ENCODE peak calls at places on chromosomes 2 and 18, in eight cellular contexts. L is hepatocyte; I is SJSA1; D is tibial artery; O is naive thymus-derived CD4-positive, alpha-beta T cell; Q is thyroid gland; N is A549; V is upper lobe of right lung. X is an unnamed sample.

GRCh38 chr2:159108178-159108893 is 139.9 kb downstream of the TANC1 start:
- DNase-seq in L (no peak), I (no peak), D (no peak), O (no peak), Q (no peak), N (no peak), V (no peak), X (no peak)

GRCh38 chr2:197137826-197138480 is 172.6 kb downstream of the ANKRD44 start:
- DNase-seq in L (no peak), I (no peak), D (no peak), O (no peak), Q (no peak), N (no peak), V (no peak), X (no peak)

GRCh38 chr18:3426074-3426473 is 23.9 kb upstream of the TGIF1 start:
- DNase-seq in L (no peak), I (no peak), D (no peak), O (no peak), Q (no peak), N (no peak), V (no peak), X (no peak)

GRCh38 chr2:72139471-72139870 is 8.2 kb downstream of the CYP26B1 start:
- DNase-seq in L (no peak), I (no peak), D (no peak), O (no peak), Q (peak; percentile 44), N (no peak), V (peak; percentile 56), X (no peak)

GRCh38 chr2:9554841-9555337 is 741 bp downstream of the ADAM17 start:
- DNase-seq in L (peak; percentile 83), I (no peak), D (peak; percentile 74), O (peak; percentile 33), Q (peak; percentile 57), N (no peak), V (no peak), X (peak; percentile 47)

GRCh38 chr18:42893991-42894390 is 221.5 kb downstream of the RIT2 start:
- DNase-seq in L (no peak), I (no peak), D (no peak), O (no peak), Q (no peak), N (no peak), V (no peak), X (peak; percentile 10)

GRCh38 chr2:88144271-88144670 is 16.4 kb upstream of the FABP1 start:
- DNase-seq in L (no peak), I (no peak), D (no peak), O (no peak), Q (no peak), N (no peak), V (no peak), X (no peak)

GRCh38 chr2:40173276-40173675 is 278.6 kb downstream of the SLC8A1 start:
- DNase-seq in L (no peak), I (no peak), D (no peak), O (no peak), Q (no peak), N (no peak), V (no peak), X (no peak)

GRCh38 chr2:67251741-67252140 is 145.4 kb upstream of the ETAA1 start:
- DNase-seq in L (no peak), I (no peak), D (no peak), O (no peak), Q (no peak), N (no peak), V (no peak), X (no peak)

GRCh38 chr2:143296089-143296488 is 166.9 kb downstream of the ARHGAP15 start:
- DNase-seq in L (no peak), I (no peak), D (no peak), O (no peak), Q (no peak), N (no peak), V (no peak), X (no peak)

GRCh38 chr2:98487806-98488189 is 43.1 kb downstream of the INPP4A start:
- DNase-seq in L (peak; percentile 28), I (no peak), D (no peak), O (peak; percentile 59), Q (peak; percentile 28), N (peak; percentile 59), V (no peak), X (peak; percentile 61)

GRCh38 chr2:216549926-216550690 is 51.5 kb downstream of the RPL37A start:
- DNase-seq in L (no peak), I (no peak), D (no peak), O (no peak), Q (no peak), N (no peak), V (no peak), X (no peak)

GRCh38 chr2:10863837-10864236 is 47.9 kb upstream of the KCNF1 start:
- DNase-seq in L (no peak), I (peak; percentile 24), D (no peak), O (no peak), Q (no peak), N (no peak), V (no peak), X (no peak)

GRCh38 chr2:196783431-196784094 is 15.9 kb downstream of the GTF3C3 start:
- DNase-seq in L (no peak), I (no peak), D (no peak), O (no peak), Q (no peak), N (no peak), V (no peak), X (no peak)

GRCh38 chr18:48929951-48930713 is 20.6 kb downstream of the SMAD7 start:
- DNase-seq in L (peak; percentile 90), I (peak; percentile 80), D (peak; percentile 59), O (no peak), Q (peak; percentile 7), N (peak; percentile 89), V (peak; percentile 79), X (no peak)

GRCh38 chr18:48930926-48931325 is 19.8 kb downstream of the SMAD7 start:
- DNase-seq in L (no peak), I (no peak), D (peak; percentile 14), O (no peak), Q (no peak), N (no peak), V (no peak), X (no peak)

GRCh38 chr18:48929212-48929612 is 21.6 kb downstream of the SMAD7 start:
- DNase-seq in L (no peak), I (peak; percentile 41), D (no peak), O (no peak), Q (no peak), N (no peak), V (peak; percentile 57), X (no peak)

GRCh38 chr18:48927286-48928080 is 23.3 kb downstream of the SMAD7 start:
- DNase-seq in L (no peak), I (no peak), D (no peak), O (no peak), Q (no peak), N (no peak), V (no peak), X (no peak)

GRCh38 chr18:48928787-48929186 is 22.0 kb downstream of the SMAD7 start:
- DNase-seq in L (peak; percentile 81), I (peak; percentile 63), D (peak; percentile 74), O (peak; percentile 64), Q (peak; percentile 89), N (no peak), V (peak; percentile 87), X (peak; percentile 88)
- H3K4me3 ChIP-seq in L (no peak overlapping the region), I (no peak overlapping the region), D (no peak overlapping the region), O (peak overlapping the region; percentile 12), Q (no peak overlapping the region), N (peak overlapping the region; percentile 14), V (peak overlapping the region; percentile 1), X (peak overlapping the region; percentile 32)

DNA sequence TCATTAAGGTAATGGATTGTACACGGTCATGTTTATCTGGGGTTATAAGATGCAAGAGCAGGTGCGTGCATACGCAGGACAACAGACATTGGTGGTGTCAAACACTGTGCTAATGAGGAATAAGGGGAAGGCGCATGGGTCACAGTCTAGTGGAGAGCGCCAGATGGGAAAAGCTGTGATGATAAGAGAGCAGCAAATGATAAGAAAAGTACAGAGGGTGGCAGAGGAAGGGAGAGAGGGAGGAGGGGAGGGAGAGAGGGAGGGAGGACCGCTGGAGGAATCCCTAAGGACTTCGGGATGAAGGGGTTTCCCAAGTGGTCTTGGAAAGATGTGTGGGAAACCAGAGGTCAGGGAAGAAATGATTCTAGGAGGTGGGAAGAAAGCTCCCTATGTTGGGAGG is 2.9 kb downstream of the TNFRSF11A start:
- DNase-seq in L (no peak), I (no peak), D (no peak), O (no peak), Q (no peak), N (no peak), V (no peak), X (no peak)
- H3K4me1 ChIP-seq in L (peaks cover 37% of the 10 kb centered on the region), I (peaks cover 10% of the 10 kb centered on the region), D (no peaks in the 10 kb centered on the region), O (peaks cover 14% of the 10 kb centered on the region), Q (peaks cover 14% of the 10 kb centered on the region), N (peaks cover 21% of the 10 kb centered on the region), V (peaks cover 42% of the 10 kb centered on the region), X (no peaks in the 10 kb centered on the region)

GRCh38 chr2:121595012-121595891 is 54.0 kb downstream of the CLASP1 start:
- DNase-seq in L (no peak), I (no peak), D (no peak), O (no peak), Q (no peak), N (no peak), V (no peak), X (no peak)

GRCh38 chr2:121598087-121598486 is 51.2 kb downstream of the CLASP1 start:
- DNase-seq in L (no peak), I (no peak), D (no peak), O (no peak), Q (no peak), N (no peak), V (no peak), X (no peak)

GRCh38 chr2:121591199-121591598 is 58.1 kb downstream of the CLASP1 start:
- DNase-seq in L (no peak), I (no peak), D (no peak), O (no peak), Q (no peak), N (no peak), V (no peak), X (no peak)

GRCh38 chr2:121599963-121600651 is 49.2 kb downstream of the CLASP1 start:
- DNase-seq in L (no peak), I (no peak), D (no peak), O (no peak), Q (no peak), N (no peak), V (no peak), X (no peak)

GRCh38 chr2:121596221-121597080 is 52.8 kb downstream of the CLASP1 start:
- DNase-seq in L (peak; percentile 52), I (peak; percentile 52), D (peak; percentile 39), O (peak; percentile 16), Q (peak; percentile 24), N (peak; percentile 18), V (no peak), X (no peak)
- H3K4me3 ChIP-seq in L (no peak overlapping the region), I (no peak overlapping the region), D (no peak overlapping the region), O (no peak overlapping the region), Q (no peak overlapping the region), N (no peak overlapping the region), V (peak overlapping the region; percentile 20), X (no peak overlapping the region)

DNA sequence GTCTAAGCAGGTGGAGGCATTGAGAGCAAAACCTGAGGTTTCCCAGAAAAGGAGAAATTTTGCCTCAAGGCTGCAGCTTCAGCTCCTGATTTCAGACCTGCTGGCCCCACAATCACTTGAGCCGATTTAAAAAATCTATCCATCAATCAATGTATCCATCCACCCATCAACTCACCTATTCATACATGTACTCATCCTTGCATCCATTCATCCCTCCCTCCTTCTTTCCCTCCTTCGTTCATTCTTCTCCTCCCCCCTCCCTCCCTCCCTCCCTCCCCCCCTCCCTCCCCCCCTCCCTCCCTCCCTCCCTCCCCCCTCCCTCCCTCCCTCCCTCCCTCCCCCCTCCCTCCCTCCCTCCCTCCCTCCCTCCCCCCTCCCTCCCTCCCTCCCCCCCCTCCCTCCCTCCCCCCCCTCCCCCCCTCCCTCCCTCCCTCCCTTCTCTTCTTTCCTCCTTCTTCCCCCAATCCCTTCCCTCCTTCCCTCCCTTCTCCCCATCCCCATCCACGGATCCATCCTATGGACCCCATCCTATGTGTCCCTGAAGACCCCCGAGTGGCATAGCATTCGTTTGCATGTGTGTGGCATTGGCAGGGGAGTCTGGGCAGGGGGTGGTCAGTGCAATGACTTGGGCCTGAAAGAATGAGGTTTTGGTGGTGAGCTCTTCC is 6.1 kb upstream of the PXDN start:
- DNase-seq in L (no peak), I (no peak), D (no peak), O (no peak), Q (no peak), N (no peak), V (no peak), X (no peak)
- H3K4me1 ChIP-seq in L (no peaks in the 10 kb centered on the region), I (peaks cover 46% of the 10 kb centered on the region), D (no peaks in the 10 kb centered on the region), O (no peaks in the 10 kb centered on the region), Q (peaks cover 8% of the 10 kb centered on the region), N (no peaks in the 10 kb centered on the region), V (peaks cover 1% of the 10 kb centered on the region), X (no peaks in the 10 kb centered on the region)

X was measured in DND-41.